ENCODE peak calls at places on chromosomes 2 and 18, in eight cellular contexts. C, J, G, V, U, M, Y and F are unnamed samples.

GRCh38 chr2:174593574-174594203 is 3.9 kb downstream of the WIPF1 start:
- DNase-seq in G (peak), M (no peak), Y (peak), C (no peak), U (no peak), J (no peak), V (peak), F (no peak)

GRCh38 chr2:7573166-7573845 is 656.1 kb downstream of the RNF144A start:
- DNase-seq in C (no peak), M (no peak), V (no peak), G (no peak), U (no peak), J (no peak), Y (no peak), F (no peak)

GRCh38 chr2:201580486-201580885 is 62.8 kb downstream of the TMEM237 start:
- DNase-seq in Y (no peak), V (no peak), U (no peak), M (peak), G (no peak), J (no peak), C (no peak), F (no peak)

GRCh38 chr2:80429251-80429650 is 124.7 kb upstream of the LRRTM1 start:
- DNase-seq in G (no peak), M (no peak), Y (no peak), U (no peak), J (no peak), V (peak), C (no peak), F (no peak)

GRCh38 chr2:117956036-117956791 is 57.7 kb downstream of the CCDC93 start:
- DNase-seq in V (no peak), J (no peak), Y (no peak), M (no peak), U (no peak), C (no peak), G (no peak), F (no peak)

GRCh38 chr2:88187038-88187676 is 17.0 kb downstream of the THNSL2 start:
- DNase-seq in U (no peak), M (peak), C (peak), V (peak), G (peak), Y (peak), J (peak), F (peak)

GRCh38 chr2:144507441-144508161 is 12.3 kb downstream of the ZEB2 start:
- DNase-seq in J (no peak), U (no peak), V (no peak), G (no peak), M (no peak), Y (no peak), C (no peak), F (no peak)

GRCh38 chr18:35918564-35918963 is 53.9 kb upstream of the RMP24 start:
- DNase-seq in V (no peak), M (no peak), Y (no peak), J (no peak), U (no peak), G (no peak), C (no peak), F (no peak)

GRCh38 chr2:29293830-29294438 is 178.7 kb downstream of the CLIP4 start:
- DNase-seq in V (peak), C (no peak), J (no peak), U (no peak), G (no peak), Y (no peak), M (peak), F (no peak)

GRCh38 chr2:17257194-17257909 is 260.9 kb downstream of the RAD51AP2 start:
- DNase-seq in Y (no peak), V (no peak), M (no peak), C (no peak), J (no peak), U (no peak), G (no peak), F (no peak)

GRCh38 chr2:10720983-10721343 is 467 bp upstream of the ATP6V1C2 start:
- DNase-seq in U (no peak), J (no peak), C (no peak), V (no peak), G (peak), M (no peak), Y (no peak), F (no peak)

GRCh38 chr18:5653802-5654201 is 110.0 kb upstream of the EPB41L3 start:
- DNase-seq in V (no peak), J (no peak), C (no peak), U (no peak), M (no peak), Y (no peak), G (no peak), F (no peak)

GRCh38 chr2:72457801-72458516 is 310.3 kb upstream of the CYP26B1 start:
- DNase-seq in C (no peak), G (no peak), U (no peak), V (no peak), J (no peak), Y (no peak), M (no peak), F (no peak)

GRCh38 chr2:231666171-231667095 is 41.9 kb upstream of the PTMA start:
- DNase-seq in V (peak), U (peak), G (peak), J (peak), C (peak), Y (peak), M (peak), F (peak)

GRCh38 chr2:42101641-42102605 is 54.1 kb downstream of the PKDCC start:
- DNase-seq in V (no peak), C (peak), G (peak), J (no peak), U (no peak), Y (peak), M (peak), F (peak)

GRCh38 chr2:229340086-229340760 is 69.1 kb upstream of the PID1 start:
- DNase-seq in M (no peak), U (no peak), C (no peak), J (no peak), Y (no peak), G (no peak), V (no peak), F (no peak)

GRCh38 chr2:17830053-17831034 is 14.1 kb downstream of the MSGN1 start:
- DNase-seq in U (no peak), V (peak), M (peak), Y (peak), J (peak), C (peak), G (peak), F (no peak)

GRCh38 chr2:193966590-193966989 is 1690.4 kb upstream of the SLC39A10 start:
- DNase-seq in Y (no peak), J (no peak), G (no peak), M (no peak), V (no peak), U (no peak), C (no peak), F (no peak)

GRCh38 chr2:200860092-200860795 is 4.2 kb downstream of the CLK1 start:
- DNase-seq in U (no peak), J (no peak), M (no peak), Y (peak), C (no peak), V (no peak), G (no peak), F (no peak)

GRCh38 chr2:61426267-61426897 is 44.5 kb downstream of the USP34 start:
- DNase-seq in C (peak), G (peak), J (peak), Y (peak), U (no peak), V (peak), M (peak), F (no peak)

GRCh38 chr18:80023173-80023572 is 11.1 kb upstream of the RBFA start:
- DNase-seq in V (peak), C (no peak), G (no peak), J (no peak), Y (no peak), M (no peak), U (no peak), F (no peak)

GRCh38 chr2:240213476-240214391 is 73.3 kb upstream of the OTOS start:
- DNase-seq in J (no peak), M (no peak), C (no peak), U (peak), V (no peak), G (no peak), Y (peak), F (peak)

DNA sequence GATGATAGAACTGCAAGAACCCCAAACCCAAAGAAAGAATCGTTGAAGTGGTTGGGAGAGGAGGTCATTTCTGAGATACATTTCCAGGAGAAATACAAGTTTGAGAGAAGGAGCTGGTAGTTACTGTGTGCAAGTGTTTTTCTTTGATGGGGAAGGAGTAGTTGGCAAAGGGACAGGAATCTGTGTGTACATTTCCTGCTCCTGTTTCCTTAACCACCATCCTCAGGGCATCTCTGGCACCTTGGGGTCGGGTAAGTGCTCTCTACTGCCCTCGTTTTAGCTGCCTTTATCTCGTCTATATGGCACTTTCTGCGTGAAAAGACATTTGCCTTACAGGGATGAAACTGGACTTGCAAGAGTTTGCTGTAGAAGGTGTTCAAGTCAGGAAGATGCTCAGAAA is 27.3 kb downstream of the CDC42EP3 start:
- DNase-seq in C (no peak), G (no peak), M (no peak), Y (no peak), J (no peak), U (no peak), V (no peak), F (no peak)
- TF ChIP-seq POLR2AphosphoS5 in C (no peak), G (no peak), M (no peak), Y (no peak), J (no peak), U (no peak), V (no peak), F (no peak)

GRCh38 chr2:36290306-36290705 is 65.3 kb upstream of the CRIM1 start:
- DNase-seq in U (no peak), M (no peak), G (no peak), C (no peak), V (no peak), Y (no peak), J (no peak), F (no peak)
- TF ChIP-seq EP300 in U (no peak), M (no peak), G (no peak), C (no peak), V (no peak), Y (no peak), J (no peak), F (no peak)

GRCh38 chr2:45821558-45822271 is 170.2 kb downstream of the PRKCE start:
- DNase-seq in J (no peak), G (peak), M (peak), Y (peak), V (peak), U (no peak), C (peak), F (peak)
- TF ChIP-seq POLR2AphosphoS5 in J (no peak), G (peak), M (no peak), Y (peak), V (no peak), U (no peak), C (peak), F (peak)

GRCh38 chr2:207073791-207074678 is 91.7 kb downstream of the KLF7 start:
- DNase-seq in J (no peak), M (no peak), G (no peak), C (no peak), U (no peak), V (no peak), Y (no peak), F (no peak)
- TF ChIP-seq EP300 in J (no peak), M (no peak), G (no peak), C (no peak), U (no peak), V (no peak), Y (no peak), F (no peak)

GRCh38 chr2:136253288-136254004 is 135.5 kb upstream of the CXCR4 start:
- DNase-seq in J (no peak), Y (peak), U (no peak), G (peak), V (no peak), M (no peak), C (no peak), F (peak)
- TF ChIP-seq POLR2AphosphoS5 in J (no peak), Y (no peak), U (no peak), G (no peak), V (no peak), M (no peak), C (no peak), F (no peak)

GRCh38 chr2:105747254-105747909 is 2.7 kb downstream of the NCK2 start:
- DNase-seq in U (no peak), V (no peak), J (no peak), Y (no peak), C (no peak), M (no peak), G (no peak), F (no peak)

GRCh38 chr2:105744091-105744908 is 412 bp upstream of the NCK2 start:
- DNase-seq in U (no peak), J (no peak), Y (peak), M (peak), C (peak), V (peak), G (peak), F (peak)

GRCh38 chr2:105747997-105748396 is 3.3 kb downstream of the NCK2 start:
- DNase-seq in V (no peak), Y (no peak), G (no peak), C (no peak), M (no peak), J (no peak), U (no peak), F (no peak)

GRCh38 chr2:105746177-105747080 is 1.7 kb downstream of the NCK2 start:
- DNase-seq in M (peak), G (peak), Y (peak), U (no peak), V (peak), J (no peak), C (peak), F (no peak)

GRCh38 chr2:105744909-105745853 is at the start of gene NCK2:
- DNase-seq in Y (peak), M (no peak), C (peak), U (no peak), V (peak), G (peak), J (no peak), F (no peak)
- TF ChIP-seq EP300 in Y (no peak), M (no peak), C (no peak), U (no peak), V (no peak), G (no peak), J (no peak), F (no peak)